ENCODE peak calls at places on chromosomes 7 and 10, in four cellular contexts. S is NCI-H2081; W is stimulated activated CD8-positive, alpha-beta memory T cell treated with anti-CD3 and anti-CD28 coated beads, Interleukin-2, amount 100 ng/mL, for 48 hours; F is cardiac fibroblast. V is an unnamed sample.

GRCh38 chr7:1366801-1367405 is 92.4 kb downstream of the MICALL2 start:
- DNase-seq in S (no peak), W (no peak), F (no peak), V (no peak)

GRCh38 chr7:77450613-77451012 is 34.5 kb upstream of the GSAP start:
- DNase-seq in W (no peak), F (no peak), S (no peak), V (no peak)

GRCh38 chr10:112637901-112638300 is 190.9 kb downstream of the VTI1A start:
- DNase-seq in F (no peak), S (no peak), W (no peak), V (no peak)

GRCh38 chr7:29005829-29006228 is 47.7 kb upstream of the TRIL start:
- DNase-seq in F (peak), W (no peak), S (no peak), V (no peak)

GRCh38 chr7:31108097-31108657 is 56.1 kb downstream of the ADCYAP1R1 start:
- DNase-seq in F (no peak), W (no peak), S (no peak), V (no peak)

GRCh38 chr10:79084012-79084971 is 15.5 kb downstream of the ZMIZ1 start:
- DNase-seq in S (no peak), W (no peak), F (peak), V (no peak)

GRCh38 chr10:112510384-112510783 is 63.4 kb downstream of the VTI1A start:
- DNase-seq in W (peak), F (no peak), S (no peak), V (no peak)

GRCh38 chr10:125013529-125013872 is 71.6 kb downstream of the ZRANB1 start:
- DNase-seq in S (no peak), W (no peak), F (no peak), V (no peak)

GRCh38 chr7:51295435-51296269 is 21.0 kb downstream of the COBL start:
- DNase-seq in F (no peak), S (no peak), W (no peak), V (no peak)

GRCh38 chr10:104642311-104643022 is 1.4 kb downstream of the SORCS3 start:
- DNase-seq in W (peak), S (no peak), F (no peak), V (no peak)

GRCh38 chr10:27437775-27438174 is 66.3 kb upstream of the RAB18 start:
- DNase-seq in S (no peak), W (no peak), F (no peak), V (no peak)

GRCh38 chr7:25223206-25223605 is 5.1 kb downstream of the NPVF start:
- DNase-seq in S (no peak), W (no peak), F (no peak), V (no peak)

GRCh38 chr10:90751107-90751997 is 106.5 kb downstream of the HTR7 start:
- DNase-seq in W (peak), S (peak), F (peak), V (peak)

GRCh38 chr7:131501930-131502685 is 54.3 kb downstream of the PODXL start:
- DNase-seq in W (no peak), F (no peak), S (no peak), V (no peak)

GRCh38 chr10:8298871-8299570 is 244.5 kb downstream of the GATA3 start:
- DNase-seq in W (no peak), S (peak), F (no peak), V (no peak)

GRCh38 chr7:50775231-50775630 is 7.5 kb downstream of the GRB10 start:
- DNase-seq in F (no peak), S (no peak), W (no peak), V (no peak)

GRCh38 chr7:35988105-35988504 is 164.9 kb upstream of the EEPD1 start:
- DNase-seq in F (no peak), W (no peak), S (no peak), V (no peak)

GRCh38 chr10:3838723-3839437 is 53.9 kb upstream of the KLF6 start:
- DNase-seq in S (no peak), F (no peak), W (no peak), V (no peak)

GRCh38 chr7:14000247-14000646 is 10.8 kb upstream of the ETV1 start:
- DNase-seq in S (no peak), F (no peak), W (no peak), V (no peak)

GRCh38 chr7:30327813-30328212 is 43.4 kb downstream of the ZNRF2 start:
- DNase-seq in W (no peak), S (no peak), F (peak), V (no peak)

GRCh38 chr7:75762350-75762917 is 9.6 kb downstream of the CCL26 start:
- DNase-seq in S (peak), F (peak), W (no peak), V (peak)

GRCh38 chr10:78179886-78180285 is 146.2 kb downstream of the RPS24 start:
- DNase-seq in W (no peak), S (no peak), F (no peak), V (no peak)

GRCh38 chr7:12884033-12884432 is 196.6 kb downstream of the ARL4A start:
- DNase-seq in F (peak), S (no peak), W (no peak), V (no peak)

GRCh38 chr7:84302949-84303348 is 108.4 kb upstream of the SEMA3A start:
- DNase-seq in F (no peak), S (no peak), W (no peak), V (no peak)

GRCh38 chr10:86204421-86205045 is 162.1 kb downstream of the GRID1 start:
- DNase-seq in W (no peak), F (no peak), S (no peak), V (no peak)

GRCh38 chr10:47359626-47360418 is 11.7 kb downstream of the RBP3 start:
- DNase-seq in F (no peak), W (no peak), S (no peak), V (no peak)

GRCh38 chr10:124601431-124602120 is 140.0 kb downstream of the LHPP start:
- DNase-seq in W (no peak), S (no peak), F (no peak), V (peak)

GRCh38 chr7:13839063-13839462 is 150.4 kb downstream of the ETV1 start:
- DNase-seq in W (no peak), S (peak), F (no peak), V (peak)

GRCh38 chr10:63628526-63629362 is 107.5 kb downstream of the REEP3 start:
- DNase-seq in W (no peak), F (no peak), S (peak), V (peak)

GRCh38 chr7:116434820-116435341 is 64.7 kb upstream of the CAV2 start:
- DNase-seq in F (peak), W (no peak), S (no peak), V (no peak)

GRCh38 chr10:103888113-103888841 is 29.7 kb downstream of the STN1 start:
- DNase-seq in W (no peak), F (peak), S (peak), V (no peak)

GRCh38 chr7:45224832-45225231 is 67.2 kb downstream of the RAMP3 start:
- DNase-seq in S (no peak), W (no peak), F (no peak), V (no peak)

GRCh38 chr10:110524179-110524863 is 26.6 kb downstream of the DUSP5 start:
- DNase-seq in F (no peak), W (no peak), S (no peak), V (no peak)

GRCh38 chr7:44673324-44673723 is 66.9 kb downstream of the OGDH start:
- DNase-seq in F (no peak), S (no peak), W (no peak), V (no peak)

GRCh38 chr7:154903083-154903731 is 99.7 kb downstream of the PAXIP1 start:
- DNase-seq in F (no peak), W (no peak), S (no peak), V (no peak)